ENCODE peak calls at places on chromosome 1, in eight cellular contexts. D, B, L, N, O, W, P and Q are unnamed samples.
A peak's percentile ranks its signal among the peaks of the same experiment; 100 is the strongest.

GRCh38 chr1:84745857-84746256 is 55.6 kb upstream of the SSX2IP start:
- DNase-seq in D (no peak), L (no peak), P (no peak), N (no peak), O (no peak), B (no peak), W (no peak), Q (no peak)

GRCh38 chr1:6426321-6426971 is 1.9 kb downstream of the ESPN start:
- DNase-seq in O (no peak), W (no peak), L (no peak), D (no peak), N (no peak), P (no peak), B (peak; percentile 18), Q (no peak)

GRCh38 chr1:223189903-223190724 is 47.1 kb upstream of the TLR5 start:
- DNase-seq in B (peak; percentile 35), W (peak; percentile 52), N (no peak), O (peak; percentile 20), L (no peak), D (no peak), P (no peak), Q (peak; percentile 30)

GRCh38 chr1:103525114-103525606 is 339 bp upstream of the RNPC3 start:
- DNase-seq in W (no peak), O (no peak), P (peak; percentile 60), D (peak; percentile 47), L (no peak), N (peak; percentile 54), B (peak; percentile 41), Q (no peak)

GRCh38 chr1:17775796-17776195 is 20.7 kb downstream of the ACTL8 start:
- DNase-seq in P (no peak), L (no peak), W (no peak), D (no peak), O (no peak), B (no peak), N (no peak), Q (no peak)

GRCh38 chr1:8915446-8915845 is 30.2 kb upstream of the CA6 start:
- DNase-seq in D (no peak), N (no peak), P (no peak), L (no peak), B (no peak), O (no peak), W (no peak), Q (no peak)

GRCh38 chr1:207810606-207811295 is 58.9 kb downstream of the CD46 start:
- DNase-seq in L (no peak), P (no peak), D (no peak), W (no peak), B (no peak), N (no peak), O (no peak), Q (no peak)

GRCh38 chr1:160284220-160284781 is 632 bp downstream of the PEX19 start:
- DNase-seq in N (peak; percentile 92), O (no peak), L (no peak), B (no peak), W (peak; percentile 26), D (peak; percentile 36), P (no peak), Q (no peak)

GRCh38 chr1:244365821-244366220 is 85.9 kb downstream of the ADSS2 start:
- DNase-seq in P (no peak), D (no peak), N (peak; percentile 26), B (no peak), L (no peak), O (no peak), W (no peak), Q (no peak)

GRCh38 chr1:119647734-119648619 is at the start of gene ZNF697:
- DNase-seq in P (peak; percentile 96), B (peak; percentile 86), L (peak; percentile 99), D (peak; percentile 94), O (no peak), N (peak; percentile 98), W (peak; percentile 93), Q (peak; percentile 51)

GRCh38 chr1:181718034-181718433 is 234.7 kb downstream of the CACNA1E start:
- DNase-seq in B (no peak), O (no peak), N (no peak), W (no peak), L (no peak), D (no peak), P (no peak), Q (no peak)

GRCh38 chr1:245375789-245376188 is 221.0 kb downstream of the KIF26B start:
- DNase-seq in B (no peak), O (no peak), W (no peak), D (no peak), L (no peak), P (no peak), N (no peak), Q (no peak)

GRCh38 chr1:58392083-58392482 is 154.4 kb downstream of the OMA1 start:
- DNase-seq in O (no peak), L (no peak), N (no peak), B (peak; percentile 41), D (no peak), P (no peak), W (no peak), Q (peak; percentile 35)

GRCh38 chr1:119711804-119712341 is at the start of gene PHGDH:
- DNase-seq in P (peak; percentile 87), D (peak; percentile 87), O (no peak), N (peak; percentile 90), B (peak; percentile 85), W (peak; percentile 66), L (peak; percentile 70), Q (peak; percentile 8)

GRCh38 chr1:164805399-164805798 is 246.4 kb downstream of the PBX1 start:
- DNase-seq in D (no peak), W (no peak), P (no peak), B (no peak), L (no peak), N (peak; percentile 68), O (no peak), Q (no peak)

GRCh38 chr1:6519935-6520621 is 28.6 kb upstream of the PLEKHG5 start:
- DNase-seq in N (peak; percentile 75), O (no peak), W (no peak), P (no peak), D (no peak), B (no peak), L (peak; percentile 53), Q (no peak)